ENCODE peak calls at places on chromosomes 7 and 10, in nine cellular contexts. D, U, Y, B, A, E, W, Z and N are unnamed samples.

GRCh38 chr7:134660961-134661376 is 14.3 kb downstream of the BPGM start:
- DNase-seq in D (no peak), U (no peak), Y (no peak), B (no peak), A (no peak), E (no peak), W (no peak), Z (peak), N (no peak)

GRCh38 chr10:130510755-130511154 is 374.6 kb downstream of the GLRX3 start:
- DNase-seq in D (no peak), U (no peak), Y (no peak), B (no peak), A (no peak), E (no peak), W (no peak), Z (no peak), N (no peak)

GRCh38 chr10:82278401-82279182 is 403.6 kb downstream of the NRG3 start:
- DNase-seq in D (no peak), U (no peak), Y (no peak), B (no peak), A (no peak), E (no peak), W (no peak), Z (no peak), N (no peak)

GRCh38 chr10:110211455-110211843 is 4.0 kb downstream of the MXI1 start:
- DNase-seq in D (no peak), U (no peak), Y (no peak), B (no peak), A (no peak), E (no peak), W (no peak), Z (no peak), N (no peak)

GRCh38 chr10:60986779-60987178 is 42.8 kb upstream of the RHOBTB1 start:
- DNase-seq in D (no peak), U (no peak), Y (no peak), B (no peak), A (no peak), E (no peak), W (no peak), Z (no peak), N (no peak)

GRCh38 chr10:14554843-14555205 is 219.9 kb downstream of the FAM107B start:
- DNase-seq in D (no peak), U (no peak), Y (no peak), B (no peak), A (no peak), E (peak), W (no peak), Z (no peak), N (no peak)

GRCh38 chr7:42167206-42167913 is 69.6 kb downstream of the GLI3 start:
- DNase-seq in D (no peak), U (no peak), Y (no peak), B (no peak), A (no peak), E (no peak), W (no peak), Z (no peak), N (no peak)

GRCh38 chr7:109309790-109310189 is 740.1 kb downstream of the DNAJB9 start:
- DNase-seq in D (no peak), U (no peak), Y (no peak), B (no peak), A (no peak), E (no peak), W (no peak), Z (no peak), N (no peak)

GRCh38 chr10:101512741-101513140 is 75.3 kb downstream of the POLL start:
- DNase-seq in D (no peak), U (no peak), Y (no peak), B (no peak), A (no peak), E (no peak), W (no peak), Z (no peak), N (no peak)

GRCh38 chr7:130838738-130839137 is 104.7 kb upstream of the KLF14 start:
- DNase-seq in D (no peak), U (no peak), Y (no peak), B (no peak), A (no peak), E (no peak), W (no peak), Z (peak), N (no peak)

GRCh38 chr10:123838596-123839310 is 52.9 kb downstream of the CPXM2 start:
- DNase-seq in D (no peak), U (no peak), Y (no peak), B (no peak), A (no peak), E (no peak), W (no peak), Z (no peak), N (no peak)

GRCh38 chr10:84766923-84767322 is 438.5 kb downstream of the CCSER2 start:
- DNase-seq in D (no peak), U (no peak), Y (no peak), B (no peak), A (no peak), E (no peak), W (no peak), Z (no peak), N (no peak)

GRCh38 chr7:155017834-155018233 is 14.9 kb upstream of the PAXIP1 start:
- DNase-seq in D (no peak), U (no peak), Y (no peak), B (no peak), A (no peak), E (no peak), W (no peak), Z (no peak), N (no peak)

GRCh38 chr10:110563132-110563531 is 4.4 kb upstream of the SMC3 start:
- DNase-seq in D (no peak), U (no peak), Y (no peak), B (no peak), A (no peak), E (no peak), W (no peak), Z (no peak), N (no peak)

GRCh38 chr7:40826419-40827216 is 691.8 kb downstream of the SUGCT start:
- DNase-seq in D (no peak), U (no peak), Y (no peak), B (no peak), A (no peak), E (no peak), W (no peak), Z (peak), N (no peak)

GRCh38 chr10:128178319-128178937 is 52.2 kb upstream of the MKI67 start:
- DNase-seq in D (no peak), U (peak), Y (peak), B (peak), A (peak), E (peak), W (no peak), Z (no peak), N (peak)

GRCh38 chr10:92265687-92266258 is 25.1 kb downstream of the CPEB3 start:
- DNase-seq in D (no peak), U (no peak), Y (no peak), B (no peak), A (no peak), E (no peak), W (no peak), Z (no peak), N (no peak)

GRCh38 chr7:44460325-44460724 is 30.1 kb downstream of the NUDCD3 start:
- DNase-seq in D (no peak), U (peak), Y (peak), B (no peak), A (peak), E (peak), W (no peak), Z (no peak), N (peak)

GRCh38 chr10:74244097-74244685 is 93.2 kb downstream of the ADK start:
- DNase-seq in D (no peak), U (no peak), Y (peak), B (peak), A (no peak), E (peak), W (peak), Z (no peak), N (peak)

GRCh38 chr10:114370199-114370598 is 34.1 kb downstream of the AFAP1L2 start:
- DNase-seq in D (no peak), U (no peak), Y (no peak), B (no peak), A (no peak), E (no peak), W (no peak), Z (no peak), N (no peak)

GRCh38 chr7:54477083-54477482 is 65.1 kb upstream of the VSTM2A start:
- DNase-seq in D (no peak), U (no peak), Y (no peak), B (no peak), A (no peak), E (no peak), W (no peak), Z (no peak), N (peak)

GRCh38 chr7:134737561-134738353 is 41.7 kb upstream of the CALD1 start:
- DNase-seq in D (no peak), U (no peak), Y (no peak), B (no peak), A (no peak), E (no peak), W (no peak), Z (peak), N (peak)

GRCh38 chr7:72032934-72033333 is 379.2 kb downstream of the CALN1 start:
- DNase-seq in D (no peak), U (no peak), Y (no peak), B (no peak), A (no peak), E (no peak), W (peak), Z (no peak), N (no peak)